ENCODE peak calls at places on chromosomes 4 and X, in four cellular contexts. Z, P, J and N are unnamed samples. For H3K9me3, the result is how much of the 10 kb centered on the place peaks cover.

GRCh38 chr4:89275587-89275986 is 32.0 kb downstream of the GPRIN3 start:
- DNase-seq in J (no peak), P (no peak), Z (no peak), N (no peak)

GRCh38 chr4:108560624-108561023 is 59.8 kb upstream of the RPL34 start:
- DNase-seq in Z (peak), J (no peak), P (no peak), N (no peak)

GRCh38 chr4:183860726-183861125 is 44.4 kb upstream of the STOX2 start:
- DNase-seq in P (no peak), J (no peak), Z (no peak), N (no peak)

GRCh38 chrX:45748443-45748842 is 547.8 kb upstream of the DIPK2B start:
- DNase-seq in J (no peak), Z (no peak), P (no peak), N (no peak)

GRCh38 chr4:96073446-96073845 is 233.6 kb downstream of the PDHA2 start:
- DNase-seq in J (no peak), P (no peak), Z (no peak), N (no peak)

GRCh38 chr4:7256989-7257810 is 64.9 kb downstream of the SORCS2 start:
- DNase-seq in J (no peak), P (no peak), Z (peak), N (no peak)

GRCh38 chr4:151649461-151649860 is 111.3 kb downstream of the GATB start:
- DNase-seq in Z (no peak), J (no peak), P (no peak), N (no peak)

GRCh38 chr4:10716163-10716562 is 31.6 kb upstream of the CLNK start:
- DNase-seq in P (no peak), Z (no peak), J (no peak), N (no peak)

GRCh38 chr4:155539746-155540145 is 126.9 kb upstream of the GUCY1A1 start:
- DNase-seq in J (no peak), P (no peak), Z (no peak), N (no peak)

GRCh38 chr4:103947617-103948016 is 227.8 kb upstream of the TACR3 start:
- DNase-seq in P (no peak), Z (no peak), J (no peak), N (no peak)

GRCh38 chr4:108793413-108793812 is 30.6 kb upstream of the ETNPPL start:
- DNase-seq in P (no peak), J (no peak), Z (no peak), N (no peak)

GRCh38 chrX:131910565-131910964 is 112.5 kb upstream of the STK26 start:
- DNase-seq in P (no peak), J (no peak), Z (no peak), N (no peak)

GRCh38 chrX:75649829-75650228 is 127.0 kb upstream of the ZDHHC15 start:
- DNase-seq in J (no peak), P (no peak), Z (no peak), N (no peak)

DNA sequence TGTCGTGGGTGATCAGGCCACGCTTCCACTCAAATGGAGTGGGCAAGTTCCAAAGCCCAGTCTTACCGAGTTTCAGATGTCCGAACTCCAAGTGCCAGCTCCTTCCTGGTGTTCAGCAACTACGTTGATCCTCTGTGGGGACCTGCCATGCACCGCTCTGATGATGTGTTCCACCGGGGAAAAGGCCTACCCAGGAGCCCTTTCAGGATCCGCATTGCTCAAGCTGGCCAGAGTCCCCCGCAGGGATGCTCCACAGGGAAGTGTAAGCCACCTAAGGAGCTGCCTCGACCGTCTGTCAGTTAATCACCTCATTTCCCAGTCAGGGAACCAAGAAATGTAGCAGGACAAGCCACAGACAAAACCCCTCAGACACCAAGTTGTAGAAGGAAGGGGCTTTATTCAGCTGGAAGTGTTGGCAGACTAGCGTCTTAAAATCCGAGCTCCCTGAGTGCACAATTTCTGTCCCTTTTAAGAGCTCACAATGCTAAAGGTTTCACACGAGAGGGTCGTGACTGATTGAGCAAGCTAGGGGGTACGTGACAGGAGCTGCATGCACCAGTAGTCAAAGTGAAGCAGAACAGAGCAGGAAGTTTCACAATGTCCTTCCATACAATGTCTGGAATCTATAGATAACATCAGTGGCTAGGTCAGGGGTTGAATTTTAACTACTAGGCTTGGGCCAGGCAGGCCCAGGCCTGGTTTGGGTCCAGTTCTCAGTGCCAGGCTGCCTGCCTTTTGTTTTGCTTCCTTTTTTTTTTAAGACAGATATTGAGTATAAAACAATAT is 126.2 kb upstream of the ZDHHC15 start:
- DNase-seq in Z (no peak), J (no peak), P (no peak), N (no peak)
- H3K9me3 ChIP-seq in Z (under half), J (under half), P (under half), N (under half)

DNA sequence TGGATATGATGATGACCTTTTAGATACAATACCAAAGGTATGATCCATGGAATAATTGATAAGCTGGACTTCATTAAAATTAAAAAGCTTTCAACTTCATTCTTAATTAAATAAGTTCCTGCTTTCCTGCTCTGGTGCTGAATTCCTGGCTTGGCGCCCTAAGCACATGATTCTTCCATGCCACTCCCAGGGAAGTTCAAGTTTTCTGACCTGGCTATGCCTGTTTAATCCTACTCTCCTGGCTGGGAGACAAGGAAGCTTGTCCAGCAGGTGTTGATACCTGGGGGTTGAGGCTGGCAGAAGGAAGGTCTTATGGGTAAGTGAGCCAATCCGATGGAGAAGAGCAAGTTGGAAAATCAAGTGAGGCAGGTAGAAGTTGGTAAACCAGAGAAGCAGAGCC is 24.3 kb downstream of the XKRX start:
- DNase-seq in P (no peak), Z (no peak), J (no peak), N (no peak)
- H3K9me3 ChIP-seq in P (under half), Z (under half), J (under half), N (under half)

GRCh38 chrX:55220119-55220794 is at the start of gene PAGE5:
- DNase-seq in J (no peak), Z (no peak), P (no peak), N (no peak)
- H3K9me3 ChIP-seq in J (under half), Z (under half), P (under half), N (under half)

GRCh38 chr4:145513020-145513621 is 31.5 kb downstream of the SMAD1 start:
- DNase-seq in P (no peak), Z (no peak), J (no peak), N (no peak)
- H3K9me3 ChIP-seq in P (under half), Z (under half), J (under half), N (under half)

GRCh38 chrX:145919400-145919799 is 101.8 kb downstream of the SLITRK2 start:
- DNase-seq in J (no peak), P (no peak), Z (no peak), N (no peak)

GRCh38 chrX:145923376-145923775 is 105.7 kb downstream of the SLITRK2 start:
- DNase-seq in P (no peak), J (no peak), Z (no peak), N (no peak)
- H3K9me3 ChIP-seq in P (under half), J (under half), Z (under half), N (under half)

GRCh38 chr4:33323393-33323792 is 2603.2 kb downstream of the PCDH7 start:
- DNase-seq in Z (no peak), J (no peak), P (no peak), N (no peak)
- H3K9me3 ChIP-seq in Z (under half), J (under half), P (under half), N (under half)

GRCh38 chr4:8703401-8703696 is 110.8 kb downstream of the CPZ start:
- DNase-seq in Z (no peak), P (peak), J (no peak), N (no peak)

GRCh38 chr4:8706221-8707044 is 113.9 kb downstream of the CPZ start:
- DNase-seq in P (peak), Z (no peak), J (no peak), N (no peak)

GRCh38 chr4:8705161-8706145 is 112.9 kb downstream of the CPZ start:
- DNase-seq in J (no peak), P (peak), Z (no peak), N (no peak)

GRCh38 chr4:8703857-8704495 is 111.4 kb downstream of the CPZ start:
- DNase-seq in P (peak), Z (no peak), J (no peak), N (peak)

GRCh38 chr4:8704632-8705031 is 112.1 kb downstream of the CPZ start:
- DNase-seq in J (no peak), P (peak), Z (no peak), N (peak)
- H3K9me3 ChIP-seq in J (under half), P (under half), Z (under half), N (under half)

GRCh38 chr4:186307497-186307896 is 41.5 kb downstream of the F11 start:
- DNase-seq in Z (no peak), J (no peak), P (no peak), N (no peak)
- H3K9me3 ChIP-seq in Z (under half), J (under half), P (under half), N (under half)

DNA sequence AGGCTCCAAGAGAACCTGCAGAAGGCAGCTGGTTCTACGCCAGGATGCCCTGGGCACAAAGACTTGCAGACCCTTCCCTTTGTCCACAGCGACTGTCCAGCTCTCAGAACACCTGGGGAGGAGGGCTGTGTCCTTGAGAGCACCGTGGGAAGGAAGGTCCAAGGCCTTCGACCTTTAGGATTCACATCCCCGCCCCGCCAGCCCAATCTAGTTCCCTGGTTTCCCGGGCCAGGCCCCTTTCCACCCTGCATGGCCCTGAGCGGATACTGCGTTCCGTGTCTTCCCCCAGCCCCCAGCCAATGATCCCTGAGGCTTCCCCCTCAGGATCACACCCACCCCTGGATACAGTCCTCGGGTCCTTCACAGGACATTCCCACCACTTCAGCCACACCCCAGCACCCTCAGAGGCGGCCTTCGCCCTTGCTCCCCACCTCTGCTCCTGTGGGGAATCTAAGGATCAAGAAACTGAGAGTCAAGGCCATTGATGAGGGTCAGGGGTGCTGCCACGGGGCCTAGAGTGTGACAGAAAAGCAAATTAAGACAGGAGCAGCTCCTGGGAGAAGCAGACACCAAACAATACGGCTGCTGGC is 9.1 kb downstream of the ABCD1 start:
- DNase-seq in P (no peak), Z (no peak), J (no peak), N (no peak)
- H3K9me3 ChIP-seq in P (under half), Z (under half), J (under half), N (under half)